ENCODE peak calls at places on chromosome 1, in eight cellular contexts. Q, B, J, M, W, X, R and E are unnamed samples.

GRCh38 chr1:151398691-151399065 is 695 bp upstream of the PSMB4 start:
- DNase-seq in Q (no peak), B (no peak), J (no peak), M (no peak), W (no peak), X (no peak), R (no peak), E (no peak)

GRCh38 chr1:16249838-16250241 is 12.9 kb upstream of the CPLANE2 start:
- DNase-seq in Q (no peak), B (no peak), J (peak; percentile 87), M (no peak), W (no peak), X (no peak), R (no peak), E (no peak)

GRCh38 chr1:41418868-41419583 is 57.8 kb downstream of the FOXO6 start:
- DNase-seq in Q (no peak), B (no peak), J (peak; percentile 81), M (no peak), W (peak; percentile 90), X (peak; percentile 73), R (no peak), E (no peak)

GRCh38 chr1:104706631-104707147 is 957.0 kb downstream of the AMY1C start:
- DNase-seq in Q (no peak), B (no peak), J (no peak), M (no peak), W (no peak), X (peak; percentile 2), R (no peak), E (no peak)

GRCh38 chr1:245258271-245258920 is 103.6 kb downstream of the KIF26B start:
- DNase-seq in Q (no peak), B (no peak), J (no peak), M (no peak), W (no peak), X (no peak), R (no peak), E (no peak)

GRCh38 chr1:66597500-66597899 is 63.5 kb downstream of the SGIP1 start:
- DNase-seq in Q (no peak), B (no peak), J (no peak), M (no peak), W (no peak), X (no peak), R (no peak), E (no peak)

GRCh38 chr1:110003747-110004428 is 19.3 kb downstream of the AHCYL1 start:
- DNase-seq in Q (no peak), B (peak; percentile 54), J (peak; percentile 98), M (no peak), W (peak; percentile 73), X (peak; percentile 47), R (no peak), E (no peak)

GRCh38 chr1:11719313-11720032 is 16.5 kb upstream of the AGTRAP start:
- DNase-seq in Q (peak; percentile 87), B (peak; percentile 89), J (peak; percentile 61), M (peak; percentile 72), W (peak; percentile 62), X (no peak), R (peak; percentile 79), E (peak; percentile 93)

GRCh38 chr1:2298685-2299673 is 70.9 kb downstream of the SKI start:
- DNase-seq in Q (no peak), B (no peak), J (no peak), M (no peak), W (no peak), X (no peak), R (no peak), E (no peak)

GRCh38 chr1:20346433-20346832 is 55.8 kb downstream of the VWA5B1 start:
- DNase-seq in Q (no peak), B (no peak), J (no peak), M (no peak), W (no peak), X (no peak), R (no peak), E (no peak)

GRCh38 chr1:58815069-58815679 is 31.3 kb upstream of the JUN start:
- DNase-seq in Q (peak; percentile 4), B (peak; percentile 75), J (peak; percentile 80), M (peak; percentile 40), W (peak; percentile 82), X (peak; percentile 68), R (peak; percentile 42), E (peak; percentile 11)